ENCODE peak calls at places on chromosomes 3 and 15, in five cellular contexts. S is T-helper 9 cell, H is HS-5, P is A549, C is HCEC 1CT. R is an unnamed sample.

GRCh38 chr3:120623719-120624093 is 27.6 kb downstream of the NDUFB4 start:
- DNase-seq in S (no peak), C (no peak), P (no peak), H (no peak), R (no peak)

GRCh38 chr3:71492566-71492965 is 91.0 kb downstream of the FOXP1 start:
- DNase-seq in P (no peak), H (no peak), S (no peak), C (no peak), R (no peak)

GRCh38 chr3:54071596-54071995 is 50.8 kb upstream of the CACNA2D3 start:
- DNase-seq in C (no peak), P (no peak), H (no peak), S (no peak), R (no peak)

GRCh38 chr15:67826717-67827560 is 1.6 kb downstream of the SKOR1 start:
- DNase-seq in P (no peak), H (no peak), C (no peak), S (no peak), R (no peak)

GRCh38 chr3:185176756-185177359 is 24.0 kb upstream of the C3orf70 start:
- DNase-seq in H (no peak), S (no peak), P (peak; percentile 18), C (peak; percentile 32), R (no peak)

GRCh38 chr3:16927485-16927884 is 42.7 kb downstream of the PLCL2 start:
- DNase-seq in S (no peak), C (no peak), P (no peak), H (no peak), R (no peak)

GRCh38 chr15:62066663-62067447 is at the start of gene C2CD4A:
- DNase-seq in H (no peak), P (peak; percentile 72), S (peak; percentile 56), C (no peak), R (no peak)

GRCh38 chr3:184737641-184738518 is 26.0 kb upstream of the MAGEF1 start:
- DNase-seq in H (peak; percentile 30), C (peak; percentile 57), S (no peak), P (no peak), R (no peak)

GRCh38 chr3:14144423-14145075 is 19.7 kb downstream of the TMEM43 start:
- DNase-seq in C (peak; percentile 99), H (peak; percentile 90), P (peak; percentile 95), S (peak; percentile 58), R (peak; percentile 99)

GRCh38 chr3:89314454-89314853 is 207.0 kb downstream of the EPHA3 start:
- DNase-seq in S (no peak), H (no peak), C (peak; percentile 74), P (peak; percentile 14), R (peak; percentile 9)

GRCh38 chr3:178810173-178810572 is 261.4 kb downstream of the ZMAT3 start:
- DNase-seq in S (no peak), H (no peak), P (no peak), C (no peak), R (no peak)

GRCh38 chr3:146646251-146646650 is 41.1 kb upstream of the PLSCR5 start:
- DNase-seq in P (no peak), H (no peak), C (no peak), S (no peak), R (no peak)

GRCh38 chr3:43363621-43364266 is 77.4 kb downstream of the SNRK start:
- DNase-seq in H (no peak), S (no peak), C (peak; percentile 39), P (no peak), R (peak; percentile 8)

GRCh38 chr3:30597131-30597768 is 9.2 kb upstream of the TGFBR2 start:
- DNase-seq in H (peak; percentile 77), C (peak; percentile 89), S (no peak), P (peak; percentile 98), R (peak; percentile 71)

GRCh38 chr3:179321585-179322322 is 1.1 kb upstream of the ZNF639 start:
- DNase-seq in H (peak; percentile 34), C (peak; percentile 59), S (no peak), P (peak; percentile 48), R (no peak)

GRCh38 chr3:56593455-56594158 is 36.6 kb downstream of the CCDC66 start:
- DNase-seq in P (no peak), H (no peak), C (no peak), S (peak; percentile 32), R (no peak)

GRCh38 chr3:86175593-86175992 is 815.4 kb downstream of the VGLL3 start:
- DNase-seq in C (no peak), S (no peak), P (no peak), H (no peak), R (no peak)

GRCh38 chr15:98612490-98613110 is 35.7 kb upstream of the IGF1R start:
- DNase-seq in S (no peak), P (no peak), C (no peak), H (no peak), R (no peak)

GRCh38 chr3:42118762-42119361 is 27.7 kb downstream of the TRAK1 start:
- DNase-seq in H (no peak), C (peak; percentile 32), P (peak; percentile 63), S (no peak), R (no peak)

GRCh38 chr15:31866248-31866647 is 164.1 kb upstream of the CHRNA7 start:
- DNase-seq in H (no peak), S (no peak), P (no peak), C (no peak), R (no peak)

GRCh38 chr3:182925330-182925943 is 54.9 kb downstream of the DCUN1D1 start:
- DNase-seq in H (no peak), C (no peak), P (no peak), S (no peak), R (no peak)

GRCh38 chr15:76286231-76286879 is 24.9 kb downstream of the ETFA start:
- DNase-seq in S (no peak), H (no peak), P (no peak), C (no peak), R (no peak)

GRCh38 chr3:128266453-128266852 is 113.2 kb downstream of the EEFSEC start:
- DNase-seq in P (no peak), C (no peak), S (no peak), H (no peak), R (no peak)

GRCh38 chr3:69084326-69084667 is 440 bp upstream of the ARL6IP5 start:
- DNase-seq in C (peak; percentile 83), H (peak; percentile 73), P (no peak), S (no peak), R (no peak)